ENCODE peak calls at places on chromosome 19, in nine cellular contexts. H, W, F, L, J, Y, B, K and O are unnamed samples.

GRCh38 chr19:2221250-2221831 is 14.8 kb downstream of the PLEKHJ1 start:
- DNase-seq in H (no peak), L (peak), W (no peak), F (peak), J (peak), Y (no peak), B (no peak), K (no peak), O (peak)

GRCh38 chr19:6412111-6412999 is 12.3 kb downstream of the KHSRP start:
- DNase-seq in F (peak), J (peak), B (no peak), Y (no peak), W (peak), H (peak), K (peak), L (no peak), O (peak)

GRCh38 chr19:3034194-3034844 is 5.2 kb upstream of the TLE2 start:
- DNase-seq in B (no peak), L (peak), K (no peak), Y (no peak), F (no peak), J (no peak), H (no peak), W (no peak), O (no peak)

GRCh38 chr19:48638831-48639381 is 1.7 kb upstream of the DBP start:
- DNase-seq in F (peak), B (no peak), J (no peak), L (no peak), K (no peak), W (peak), Y (peak), H (no peak), O (no peak)

GRCh38 chr19:42514449-42514848 is 13.8 kb downstream of the CEACAM1 start:
- DNase-seq in F (no peak), Y (no peak), H (no peak), J (no peak), W (no peak), B (no peak), K (no peak), L (no peak), O (no peak)

GRCh38 chr19:41565384-41565730 is 10.6 kb upstream of the CEACAM21 start:
- DNase-seq in B (no peak), L (no peak), Y (no peak), W (no peak), F (no peak), H (no peak), K (no peak), J (no peak), O (no peak)

GRCh38 chr19:33595783-33596182 is 26.0 kb upstream of the CHST8 start:
- DNase-seq in W (no peak), F (no peak), L (no peak), B (no peak), H (no peak), Y (no peak), J (no peak), K (no peak), O (no peak)

GRCh38 chr19:6161271-6161850 is 25.9 kb downstream of the ACSBG2 start:
- DNase-seq in F (peak), B (no peak), Y (no peak), K (peak), J (peak), W (no peak), L (no peak), H (peak), O (no peak)

GRCh38 chr19:14116918-14117578 is 514 bp downstream of the PRKACA start:
- DNase-seq in J (no peak), L (no peak), B (no peak), Y (peak), F (peak), H (no peak), K (no peak), W (no peak), O (no peak)

GRCh38 chr19:43444531-43445340 is 20.7 kb downstream of the LYPD3 start:
- DNase-seq in B (no peak), J (no peak), L (no peak), Y (peak), F (peak), H (peak), K (no peak), W (no peak), O (no peak)

GRCh38 chr19:506404-507285 is 652 bp upstream of the TPGS1 start:
- DNase-seq in B (peak), L (peak), W (peak), Y (peak), J (peak), K (peak), H (peak), F (peak), O (peak)

GRCh38 chr19:33406521-33407139 is 33.1 kb downstream of the CEBPG start:
- DNase-seq in Y (peak), B (peak), J (peak), K (peak), W (peak), F (peak), H (peak), L (peak), O (peak)

GRCh38 chr19:33511346-33511745 is 10.2 kb downstream of the PEPD start:
- DNase-seq in H (no peak), J (no peak), W (no peak), F (no peak), Y (no peak), L (no peak), B (no peak), K (no peak), O (no peak)

GRCh38 chr19:46925548-46925950 is 64.8 kb downstream of the ARHGAP35 start:
- DNase-seq in J (peak), W (no peak), F (no peak), B (no peak), H (no peak), L (no peak), Y (no peak), K (no peak), O (peak)

GRCh38 chr19:4454952-4455738 is 2.4 kb downstream of the UBXN6 start:
- DNase-seq in H (peak), J (no peak), K (no peak), Y (no peak), W (no peak), B (no peak), F (no peak), L (peak), O (no peak)

DNA sequence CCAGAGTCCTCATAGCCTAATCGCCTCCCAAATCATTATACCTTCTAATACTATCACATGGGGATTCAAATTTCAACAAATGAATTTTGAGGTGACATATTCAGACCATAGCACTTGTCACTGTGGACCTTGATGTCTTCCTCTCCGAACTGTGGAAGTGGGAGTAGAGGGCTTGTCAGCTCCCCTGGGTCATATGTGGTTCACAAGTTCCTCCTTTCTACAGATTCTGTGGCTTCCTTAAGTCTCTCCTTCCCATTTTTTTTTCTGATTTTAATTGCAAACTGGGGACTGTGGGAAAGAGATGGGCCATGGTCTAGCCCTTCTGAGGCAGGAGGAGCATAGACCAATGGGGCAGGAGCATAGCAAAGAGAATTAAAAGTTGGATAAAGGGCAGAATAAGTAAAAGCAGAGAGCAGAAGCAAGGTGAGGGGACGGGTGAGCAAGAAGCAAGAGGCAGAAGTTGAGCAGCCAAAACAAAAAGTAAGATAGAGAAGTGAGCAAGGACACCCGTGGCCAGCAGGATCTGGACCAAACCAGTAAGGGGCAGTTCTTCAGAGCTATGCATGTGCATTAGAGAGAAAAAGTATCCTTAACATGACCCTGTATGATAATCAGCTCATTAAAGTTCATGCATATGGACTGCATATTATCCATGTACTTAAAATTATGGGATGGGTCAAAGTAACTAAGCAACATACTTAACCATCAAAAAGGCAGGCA is 2.6 kb upstream of the SIGLEC7 start:
- DNase-seq in W (no peak), Y (no peak), F (peak), J (no peak), H (no peak), B (no peak), L (no peak), K (no peak), O (no peak)
- TF ChIP-seq POLR2A in W (no peak), Y (no peak), F (no peak), J (no peak), H (no peak), B (no peak), L (no peak), K (no peak), O (no peak)

GRCh38 chr19:39996811-39997594 is at the start of gene ZNF546:
- DNase-seq in K (peak), W (peak), L (peak), B (peak), J (peak), H (peak), Y (peak), F (peak), O (peak)
- TF ChIP-seq POLR2A in K (peak), W (no peak), L (peak), B (peak), J (peak), H (peak), Y (peak), F (peak), O (peak)

GRCh38 chr19:55473613-55474012 is 2.8 kb upstream of the ZNF628 start:
- DNase-seq in H (no peak), Y (no peak), J (no peak), L (no peak), F (no peak), K (no peak), B (no peak), W (no peak), O (peak)

GRCh38 chr19:55474269-55475265 is 1.9 kb upstream of the ZNF628 start:
- DNase-seq in B (no peak), H (no peak), L (no peak), J (no peak), W (no peak), K (no peak), Y (no peak), F (no peak), O (no peak)

GRCh38 chr19:55477905-55478304 is 1.5 kb downstream of the ZNF628 start:
- DNase-seq in L (no peak), J (no peak), Y (no peak), W (no peak), B (no peak), K (no peak), F (no peak), H (no peak), O (no peak)

GRCh38 chr19:55478364-55478763 is 1.9 kb downstream of the ZNF628 start:
- DNase-seq in L (no peak), K (no peak), F (no peak), B (no peak), W (no peak), Y (no peak), J (no peak), H (no peak), O (no peak)

DNA sequence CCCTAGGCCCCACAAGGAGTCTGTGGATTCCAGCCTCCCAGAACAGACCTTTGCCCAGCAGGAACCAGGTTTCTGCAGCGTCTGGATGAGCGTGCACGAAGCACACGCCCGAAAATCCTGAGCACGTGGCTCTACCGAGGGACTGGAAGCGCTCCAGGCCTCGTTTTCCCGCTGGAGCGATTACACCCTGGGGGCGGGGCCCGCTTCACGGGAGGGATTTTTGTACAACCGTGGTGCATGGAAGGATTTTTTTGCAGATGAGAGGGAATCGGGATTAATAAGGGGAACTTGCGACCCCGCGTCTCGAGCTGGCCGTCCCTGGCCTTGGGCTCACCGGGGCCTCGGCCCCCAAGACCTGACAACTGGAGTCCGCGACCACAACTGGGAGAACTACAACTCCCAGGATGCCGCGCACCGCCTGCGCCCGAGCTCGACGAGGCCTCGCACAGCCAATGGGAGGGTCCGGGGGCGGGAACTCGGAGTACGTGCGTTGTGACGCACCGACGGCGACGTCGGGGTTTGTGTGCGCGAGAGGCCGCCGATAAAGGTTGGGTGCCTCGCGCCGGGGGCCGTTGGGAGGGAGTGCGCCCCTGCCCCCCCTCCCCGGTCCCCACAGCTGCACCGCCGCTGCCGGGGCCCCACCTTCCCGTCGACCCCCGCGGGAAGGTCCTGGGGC is at the start of gene ZNF628:
- DNase-seq in F (peak), J (peak), B (peak), W (peak), Y (peak), L (peak), H (peak), K (peak), O (peak)
- TF ChIP-seq POLR2A in F (peak), J (peak), B (peak), W (no peak), Y (peak), L (peak), H (peak), K (no peak), O (peak)

GRCh38 chr19:11435057-11435832 is at the start of the genes ODAD3 and PRKCSH:
- DNase-seq in H (peak), K (peak), Y (peak), L (peak), W (peak), B (peak), F (peak), J (peak), O (peak)
- TF ChIP-seq POLR2A in H (peak), K (peak), Y (no peak), L (no peak), W (no peak), B (no peak), F (peak), J (peak), O (peak)

GRCh38 chr19:31356587-31357314 is 7.5 kb upstream of the TSHZ3 start:
- DNase-seq in W (peak), F (peak), L (no peak), H (peak), K (no peak), J (no peak), B (no peak), Y (peak), O (no peak)
- TF ChIP-seq POLR2A in W (no peak), F (no peak), L (no peak), H (no peak), K (no peak), J (no peak), B (no peak), Y (no peak), O (no peak)

GRCh38 chr19:49875801-49876421 is 1.2 kb downstream of the AKT1S1 start:
- DNase-seq in H (peak), L (peak), Y (peak), F (peak), W (peak), J (no peak), B (peak), K (no peak), O (no peak)
- TF ChIP-seq POLR2A in H (peak), L (peak), Y (no peak), F (peak), W (no peak), J (peak), B (no peak), K (peak), O (peak)

DNA sequence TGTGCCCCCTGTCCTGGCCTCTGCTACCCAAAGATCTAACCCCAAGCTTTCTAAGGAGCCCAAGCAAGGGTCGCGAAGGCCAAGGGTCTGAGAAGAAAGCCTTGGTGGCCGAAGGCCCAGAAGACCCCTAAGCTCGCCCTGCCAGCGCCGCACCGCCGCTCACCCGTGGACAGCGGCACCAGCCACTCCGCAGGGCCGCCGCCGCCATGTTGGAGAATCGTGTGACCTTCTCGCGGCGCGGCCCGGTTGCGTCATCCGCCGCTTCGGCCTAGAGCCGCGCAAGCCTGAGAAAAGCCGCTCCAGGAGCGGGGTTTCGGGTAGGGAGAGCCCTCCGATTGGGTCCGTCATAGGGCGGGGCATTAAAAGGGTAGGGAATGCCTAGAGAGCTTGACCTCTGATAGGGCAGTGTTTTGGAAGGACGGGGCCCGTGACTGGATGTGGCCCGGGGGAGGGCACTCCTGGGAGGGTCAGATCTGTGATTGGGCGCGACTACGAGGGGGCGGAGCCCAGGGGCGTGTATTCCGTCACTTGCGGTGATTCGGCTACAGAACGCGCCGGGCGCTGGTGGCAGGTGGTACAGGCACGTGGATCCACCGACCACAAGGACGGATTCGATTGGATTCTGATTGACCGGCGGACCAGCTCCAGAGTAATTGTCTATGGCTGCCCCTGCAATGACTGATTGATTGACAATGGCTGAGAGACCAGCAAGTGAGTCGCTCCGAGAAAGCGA is at the start of gene TIMM44:
- DNase-seq in K (peak), F (peak), J (peak), L (peak), H (peak), B (peak), W (peak), Y (peak), O (peak)
- TF ChIP-seq POLR2A in K (peak), F (peak), J (peak), L (peak), H (peak), B (peak), W (peak), Y (peak), O (peak)

GRCh38 chr19:28544451-28545261 is 668.3 kb downstream of the UQCRFS1 start:
- DNase-seq in K (no peak), Y (no peak), J (no peak), L (no peak), W (no peak), H (no peak), B (no peak), F (no peak), O (no peak)

GRCh38 chr19:28541602-28542393 is 671.2 kb downstream of the UQCRFS1 start:
- DNase-seq in F (no peak), B (no peak), Y (no peak), J (no peak), L (no peak), H (no peak), K (no peak), W (no peak), O (no peak)

GRCh38 chr19:28541029-28541428 is 671.9 kb downstream of the UQCRFS1 start:
- DNase-seq in L (no peak), K (no peak), B (no peak), Y (no peak), W (no peak), H (no peak), F (no peak), J (no peak), O (no peak)

GRCh38 chr19:28543244-28543776 is 669.6 kb downstream of the UQCRFS1 start:
- DNase-seq in F (no peak), J (no peak), H (no peak), B (no peak), Y (no peak), K (no peak), W (no peak), L (no peak), O (no peak)

DNA sequence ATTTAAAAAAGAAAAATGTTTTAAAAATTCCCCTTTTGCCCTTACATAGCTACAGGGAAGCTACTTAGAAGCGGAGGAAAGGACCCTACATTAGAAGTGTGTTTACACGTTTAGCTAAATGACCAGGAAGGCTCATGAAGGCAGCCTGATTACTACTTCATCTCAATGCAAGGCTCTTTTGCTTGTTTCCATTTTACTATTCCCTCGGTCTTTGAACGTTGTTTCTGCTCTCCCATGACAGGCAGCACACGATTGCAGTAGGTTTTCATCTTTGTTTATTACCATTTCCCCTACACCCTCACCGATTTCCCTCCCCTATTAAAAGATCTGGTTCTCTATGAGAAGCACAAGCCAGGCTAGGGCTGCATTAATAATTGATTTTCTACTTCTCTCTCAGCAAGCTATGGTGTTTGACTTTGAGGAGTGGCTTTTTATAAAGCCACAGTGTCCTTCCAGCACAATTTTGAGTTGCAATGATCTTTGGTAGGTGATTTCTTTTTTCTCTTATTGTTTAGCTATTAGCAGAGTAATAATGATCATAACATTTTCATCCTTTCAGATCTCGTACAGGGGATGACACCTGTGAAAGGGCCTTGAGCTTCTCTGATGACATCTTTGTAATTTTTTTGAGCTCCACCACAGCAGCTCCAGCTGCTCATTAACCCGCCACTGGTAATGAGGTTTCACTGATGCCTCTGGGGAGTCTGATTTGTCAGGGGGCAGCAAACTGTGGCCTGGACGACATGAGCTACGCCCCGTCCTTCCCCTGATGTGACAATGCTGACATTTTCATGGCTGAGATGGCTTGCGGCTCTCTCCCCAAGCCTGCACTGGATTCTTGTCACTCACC is 670.3 kb downstream of the UQCRFS1 start:
- DNase-seq in W (no peak), K (no peak), F (no peak), B (no peak), Y (no peak), J (no peak), L (no peak), H (no peak), O (no peak)
- TF ChIP-seq POLR2A in W (no peak), K (no peak), F (no peak), B (no peak), Y (no peak), J (no peak), L (no peak), H (no peak), O (no peak)